ENCODE peak calls at places on chromosomes 5 and 9, in four cellular contexts. K, C, D and R are unnamed samples.

GRCh38 chr5:154179846-154180710 is 10.5 kb upstream of the GALNT10 start:
- DNase-seq in K (peak), C (peak), D (peak), R (peak)

GRCh38 chr9:105415344-105415980 is 32.4 kb upstream of the FSD1L start:
- DNase-seq in K (no peak), C (peak), D (peak), R (peak)

GRCh38 chr5:40165789-40166728 is 513.7 kb upstream of the PTGER4 start:
- DNase-seq in K (no peak), C (no peak), D (peak), R (no peak)

GRCh38 chr9:137493163-137494103 is 34.3 kb upstream of the NSMF start:
- DNase-seq in K (no peak), C (no peak), D (no peak), R (no peak)

GRCh38 chr5:14054111-14054854 is 88.9 kb upstream of the TRIO start:
- DNase-seq in K (no peak), C (no peak), D (no peak), R (no peak)

GRCh38 chr5:141850183-141850768 is 27.9 kb downstream of the PCDH1 start:
- DNase-seq in K (no peak), C (peak), D (no peak), R (no peak)

GRCh38 chr5:134140530-134141201 is 26.2 kb downstream of the TCF7 start:
- DNase-seq in K (no peak), C (peak), D (peak), R (peak)

GRCh38 chr9:87500491-87500890 is 2.8 kb downstream of the DAPK1 start:
- DNase-seq in K (no peak), C (no peak), D (no peak), R (no peak)

GRCh38 chr5:68169898-68170297 is 45.7 kb upstream of the PIK3R1 start:
- DNase-seq in K (no peak), C (no peak), D (no peak), R (no peak)

GRCh38 chr5:51632027-51632426 is 248.8 kb downstream of the ISL1 start:
- DNase-seq in K (no peak), C (no peak), D (no peak), R (no peak)

GRCh38 chr5:160926428-160926827 is 74.4 kb upstream of the ATP10B start:
- DNase-seq in K (peak), C (peak), D (no peak), R (no peak)

GRCh38 chr5:67303356-67303755 is 106.8 kb upstream of the CD180 start:
- DNase-seq in K (no peak), C (no peak), D (no peak), R (peak)

GRCh38 chr9:115847245-115847644 is 306.3 kb upstream of the PAPPA start:
- DNase-seq in K (no peak), C (no peak), D (no peak), R (no peak)

GRCh38 chr5:172007153-172007794 is 836 bp upstream of the FBXW11 start:
- DNase-seq in K (no peak), C (peak), D (no peak), R (no peak)

GRCh38 chr9:84296146-84296843 is 44.3 kb downstream of the SLC28A3 start:
- DNase-seq in K (no peak), C (no peak), D (peak), R (no peak)

GRCh38 chr5:168779333-168779732 is 200.2 kb upstream of the PANK3 start:
- DNase-seq in K (no peak), C (no peak), D (no peak), R (no peak)

GRCh38 chr5:74034738-74035137 is 408.7 kb downstream of the ARHGEF28 start:
- DNase-seq in K (no peak), C (no peak), D (no peak), R (no peak)

GRCh38 chr5:56532411-56532935 is 282.9 kb upstream of the MAP3K1 start:
- DNase-seq in K (no peak), C (no peak), D (no peak), R (no peak)